ENCODE peak calls at places on chromosomes 3 and 15, in five cellular contexts. K is endodermal cell, O is neural progenitor cell, S is GM23248, I is mesendoderm. R is an unnamed sample.

GRCh38 chr3:113747719-113748046 is 848 bp downstream of the ATP6V1A start:
- DNase-seq in K (no peak), O (peak; percentile 18), S (peak; percentile 49), I (no peak), R (no peak)

GRCh38 chr3:153621988-153622387 is 460.0 kb downstream of the RAP2B start:
- DNase-seq in K (no peak), O (no peak), S (no peak), I (no peak), R (no peak)

GRCh38 chr15:47870956-47871625 is 153.8 kb downstream of the SEMA6D start:
- DNase-seq in K (no peak), O (no peak), S (peak; percentile 30), I (peak; percentile 65), R (no peak)

GRCh38 chr15:60026555-60026954 is 22.4 kb downstream of the FOXB1 start:
- DNase-seq in K (no peak), O (no peak), S (peak; percentile 10), I (no peak), R (no peak)

GRCh38 chr3:169189486-169189885 is 474.0 kb downstream of the MECOM start:
- DNase-seq in K (no peak), O (no peak), S (no peak), I (no peak), R (no peak)

GRCh38 chr3:8778475-8778874 is 9.1 kb upstream of the OXTR start:
- DNase-seq in K (no peak), O (no peak), S (peak; percentile 67), I (no peak), R (no peak)

GRCh38 chr3:23116041-23116440 is 87.1 kb upstream of the UBE2E2 start:
- DNase-seq in K (no peak), O (no peak), S (peak; percentile 22), I (no peak), R (no peak)

GRCh38 chr3:61315874-61316273 is 64.6 kb upstream of the FHIT start:
- DNase-seq in K (peak; percentile 85), O (peak; percentile 66), S (peak; percentile 35), I (peak; percentile 70), R (no peak)

GRCh38 chr3:23815879-23816278 is 10.1 kb downstream of the UBE2E1 start:
- DNase-seq in K (no peak), O (no peak), S (no peak), I (no peak), R (no peak)

GRCh38 chr3:150078983-150079739 is 108.5 kb upstream of the PFN2 start:
- DNase-seq in K (no peak), O (no peak), S (peak; percentile 97), I (no peak), R (no peak)

GRCh38 chr15:100438570-100438969 is 90.2 kb downstream of the CERS3 start:
- DNase-seq in K (no peak), O (no peak), S (peak; percentile 0), I (no peak), R (no peak)

GRCh38 chr15:28995193-28995592 is 109.4 kb downstream of the APBA2 start:
- DNase-seq in K (no peak), O (peak; percentile 51), S (no peak), I (no peak), R (no peak)

GRCh38 chr3:60573494-60573893 is 677.8 kb downstream of the FHIT start:
- DNase-seq in K (no peak), O (peak; percentile 24), S (peak; percentile 75), I (no peak), R (no peak)

GRCh38 chr3:4302747-4303146 is 422 bp upstream of the SETMAR start:
- DNase-seq in K (no peak), O (no peak), S (no peak), I (no peak), R (no peak)

GRCh38 chr15:77738441-77739437 is 106.0 kb upstream of the LINGO1 start:
- DNase-seq in K (peak; percentile 65), O (peak; percentile 56), S (no peak), I (no peak), R (no peak)

GRCh38 chr15:89433686-89434085 is 62.7 kb downstream of the RHCG start:
- DNase-seq in K (no peak), O (no peak), S (no peak), I (no peak), R (no peak)

GRCh38 chr3:19539488-19540395 is 391.4 kb downstream of the KCNH8 start:
- DNase-seq in K (no peak), O (no peak), S (no peak), I (no peak), R (no peak)

GRCh38 chr3:99534951-99535704 is 103.3 kb upstream of the COL8A1 start:
- DNase-seq in K (no peak), O (no peak), S (peak; percentile 65), I (no peak), R (no peak)

GRCh38 chr3:42749753-42750231 is 23.3 kb downstream of the CCDC13 start:
- DNase-seq in K (peak; percentile 85), O (peak; percentile 54), S (peak; percentile 57), I (peak; percentile 92), R (no peak)

GRCh38 chr15:50452927-50453326 is 28.7 kb downstream of the USP8 start:
- DNase-seq in K (no peak), O (no peak), S (peak; percentile 39), I (no peak), R (no peak)

GRCh38 chr3:185448107-185448506 is 50.7 kb downstream of the TMEM41A start:
- DNase-seq in K (no peak), O (no peak), S (no peak), I (no peak), R (no peak)

GRCh38 chr15:44656913-44657312 is 6.5 kb downstream of the SPG11 start:
- DNase-seq in K (no peak), O (no peak), S (no peak), I (no peak), R (no peak)

GRCh38 chr3:42179110-42179725 is 86.8 kb downstream of the CCK start:
- DNase-seq in K (peak; percentile 74), O (peak; percentile 41), S (peak; percentile 95), I (peak; percentile 93), R (peak; percentile 44)

GRCh38 chr3:117669761-117670160 is 960.2 kb downstream of the TUSC7 start:
- DNase-seq in K (no peak), O (no peak), S (no peak), I (no peak), R (no peak)

GRCh38 chr3:185455860-185456259 is 43.0 kb downstream of the TMEM41A start:
- DNase-seq in K (no peak), O (no peak), S (peak; percentile 7), I (no peak), R (no peak)

GRCh38 chr3:110031975-110032374 is 694.6 kb upstream of the DPPA4 start:
- DNase-seq in K (no peak), O (no peak), S (no peak), I (no peak), R (no peak)

GRCh38 chr3:112038863-112039262 is 4.3 kb downstream of the TMPRSS7 start:
- DNase-seq in K (no peak), O (no peak), S (peak; percentile 41), I (no peak), R (no peak)

GRCh38 chr15:90213123-90213817 is 12.1 kb downstream of the SEMA4B start:
- DNase-seq in K (no peak), O (no peak), S (no peak), I (peak; percentile 18), R (no peak)

DNA sequence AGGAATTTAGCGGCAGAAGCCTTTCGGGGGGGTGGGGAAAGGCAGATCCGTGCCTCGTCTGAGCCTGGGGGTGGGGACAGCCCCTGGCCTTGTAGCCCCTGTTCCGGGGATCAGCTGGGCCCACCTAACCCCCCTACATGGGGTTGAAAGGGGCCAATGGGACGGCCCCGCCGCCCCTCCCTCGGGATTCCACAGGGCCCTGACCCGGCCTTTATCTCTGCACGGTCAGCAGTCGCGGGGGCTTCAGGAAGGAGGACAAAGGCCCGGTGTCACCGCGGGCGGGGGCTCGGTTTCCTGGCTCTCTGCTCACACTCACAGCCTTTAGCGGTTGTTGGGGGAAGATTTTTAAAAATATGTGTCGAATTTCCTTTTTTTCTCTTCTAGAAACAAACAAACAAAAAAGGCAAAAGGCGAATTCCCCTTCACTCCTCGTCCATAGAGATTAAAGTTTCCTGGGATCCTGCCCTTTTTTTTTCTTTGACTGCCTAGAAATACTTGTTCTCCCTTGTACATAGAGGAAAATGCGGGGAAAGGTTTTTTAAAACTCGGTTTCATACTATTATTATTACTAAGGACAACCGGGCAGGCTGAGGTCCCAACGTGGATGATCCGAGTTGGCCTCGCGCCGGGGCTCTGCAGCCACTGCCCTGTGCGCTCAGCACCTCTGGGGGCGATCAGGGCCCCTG is 7.9 kb downstream of the FOXL2 start:
- DNase-seq in K (no peak), O (peak; percentile 55), S (no peak), I (peak; percentile 27), R (no peak)
- H3K9ac ChIP-seq in K (no peak overlapping the region), O (no peak overlapping the region), S (no peak overlapping the region), I (peak overlapping the region; percentile 42), R (peak overlapping the region; percentile 54)

GRCh38 chr3:107238787-107239186 is 138.5 kb upstream of the CCDC54 start:
- DNase-seq in K (no peak), O (no peak), S (no peak), I (no peak), R (no peak)

GRCh38 chr3:107242579-107242978 is 134.7 kb upstream of the CCDC54 start:
- DNase-seq in K (no peak), O (no peak), S (no peak), I (no peak), R (no peak)

GRCh38 chr3:107241217-107241616 is 136.0 kb upstream of the CCDC54 start:
- DNase-seq in K (peak; percentile 71), O (peak; percentile 45), S (peak; percentile 47), I (peak; percentile 62), R (no peak)

GRCh38 chr3:107240183-107241091 is 136.8 kb upstream of the CCDC54 start:
- DNase-seq in K (peak; percentile 86), O (peak; percentile 87), S (peak; percentile 93), I (peak; percentile 70), R (peak; percentile 38)

GRCh38 chr3:107239703-107240102 is 137.5 kb upstream of the CCDC54 start:
- DNase-seq in K (no peak), O (no peak), S (no peak), I (no peak), R (no peak)
- H3K4me3 ChIP-seq in K (peak overlapping the region; percentile 90), O (peak overlapping the region; percentile 72), S (peak overlapping the region; percentile 88), I (no peak overlapping the region), R (no peak overlapping the region)

DNA sequence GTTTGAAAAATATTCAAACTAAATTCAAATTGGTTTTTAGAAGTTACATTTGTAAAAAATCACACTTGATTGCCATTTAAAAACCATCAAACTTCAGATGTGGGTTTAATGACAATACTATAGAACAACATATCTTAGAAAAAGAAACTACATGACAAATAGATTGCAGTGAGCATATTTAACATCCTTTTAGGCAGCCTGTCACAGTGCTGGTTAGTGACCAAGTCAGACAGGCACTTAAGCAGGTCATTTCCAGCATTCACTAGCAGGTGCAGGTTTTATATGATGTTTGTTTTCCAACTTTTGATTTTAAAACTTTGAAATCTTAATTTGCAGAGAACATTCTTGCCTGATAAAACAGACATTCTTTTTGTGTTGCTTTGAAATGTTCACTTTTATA is 115.7 kb downstream of the MBNL1 start:
- DNase-seq in K (no peak), O (no peak), S (no peak), I (no peak), R (no peak)
- H3K4me1 ChIP-seq in K (peaks cover 2% of the 10 kb centered on the region), O (peaks cover 47% of the 10 kb centered on the region), S (peaks cover 86% of the 10 kb centered on the region), I (no peaks in the 10 kb centered on the region), R (no peaks in the 10 kb centered on the region)

DNA sequence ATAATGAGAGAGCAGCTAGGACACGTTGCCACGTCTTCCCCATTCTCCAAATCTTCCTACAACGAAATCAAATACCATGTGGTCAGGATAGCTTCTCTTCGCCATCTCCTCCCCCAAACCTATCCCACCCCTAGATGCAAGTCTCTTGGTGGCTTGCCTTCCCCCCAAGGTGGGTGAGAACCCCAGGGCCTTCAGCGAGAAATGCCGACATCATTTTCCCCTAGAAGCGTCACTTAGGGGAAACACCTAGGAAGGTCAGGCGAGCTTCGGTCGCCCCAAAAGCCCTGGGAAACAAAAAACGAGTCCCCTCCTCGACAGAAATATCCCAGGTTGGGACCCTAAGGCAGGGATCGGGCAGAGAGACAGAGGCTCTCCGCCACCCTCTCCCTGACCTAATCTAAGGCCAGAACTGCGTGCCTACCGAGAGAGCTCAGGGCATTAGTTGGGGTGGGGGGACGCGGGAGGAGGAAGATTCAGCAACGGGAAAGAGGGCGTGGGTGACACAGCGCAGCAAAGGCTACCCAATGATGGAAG is 502 bp downstream of the DPH3 start:
- DNase-seq in K (no peak), O (no peak), S (peak; percentile 42), I (peak; percentile 18), R (no peak)
- H3K9ac ChIP-seq in K (peak overlapping the region; percentile 74), O (peak overlapping the region; percentile 83), S (peak overlapping the region; percentile 99), I (peak overlapping the region; percentile 84), R (peak overlapping the region; percentile 90)